ENCODE peak calls at places on chromosomes 13 and 19, in eight cellular contexts. F is neuronal stem cell, Q is brain microvascular endothelial cell, Y is Peyer's patch, R is OCI-LY7, Z is transverse colon, V is AG10803, G is thoracic aorta. K is an unnamed sample.

GRCh38 chr13:113413898-113414282 is 39.4 kb downstream of the ADPRHL1 start:
- DNase-seq in Y (no peak), Q (no peak), F (no peak), R (no peak), Z (peak), V (peak), G (peak), K (no peak)

GRCh38 chr19:10270180-10270615 is 722 bp upstream of the ICAM1 start:
- DNase-seq in G (no peak), F (no peak), Z (peak), V (no peak), Q (no peak), Y (peak), R (no peak), K (no peak)

GRCh38 chr19:47429140-47429793 is 9.9 kb upstream of the MEIS3 start:
- DNase-seq in V (no peak), R (no peak), Q (no peak), G (no peak), Y (no peak), Z (no peak), F (no peak), K (no peak)

GRCh38 chr13:27635256-27635655 is 13.6 kb downstream of the POLR1D start:
- DNase-seq in F (no peak), Y (no peak), Q (no peak), Z (no peak), V (no peak), G (no peak), R (no peak), K (no peak)

GRCh38 chr19:29271341-29271740 is 58.4 kb upstream of the UQCRFS1 start:
- DNase-seq in R (no peak), G (no peak), Q (no peak), V (no peak), Y (no peak), F (no peak), Z (no peak), K (no peak)

GRCh38 chr19:13795595-13796300 is 505 bp downstream of the ZSWIM4 start:
- DNase-seq in Q (no peak), Z (no peak), G (no peak), V (peak), R (no peak), Y (no peak), F (no peak), K (no peak)

GRCh38 chr19:31220540-31220939 is 128.7 kb downstream of the TSHZ3 start:
- DNase-seq in Y (peak), Z (no peak), V (no peak), F (no peak), R (peak), Q (no peak), G (no peak), K (peak)

GRCh38 chr13:93039131-93039530 is 187.5 kb upstream of the GPC6 start:
- DNase-seq in V (peak), F (no peak), Y (no peak), R (no peak), Z (no peak), Q (peak), G (no peak), K (no peak)

GRCh38 chr19:5345895-5346386 is 5.3 kb upstream of the PTPRS start:
- DNase-seq in G (no peak), Q (peak), F (no peak), V (peak), Y (no peak), Z (no peak), R (no peak), K (no peak)

GRCh38 chr19:15421726-15422260 is 3.0 kb upstream of the AKAP8L start:
- DNase-seq in Y (no peak), G (no peak), Q (no peak), Z (no peak), V (no peak), F (no peak), R (no peak), K (no peak)

GRCh38 chr19:55398200-55398947 is 9.2 kb downstream of the UBE2S start:
- DNase-seq in Z (no peak), R (no peak), G (no peak), Q (no peak), F (no peak), V (no peak), Y (no peak), K (no peak)

GRCh38 chr13:97975851-97976550 is 22.5 kb downstream of the IPO5 start:
- DNase-seq in Q (peak), F (peak), Z (peak), V (peak), G (peak), Y (peak), R (peak), K (peak)

GRCh38 chr13:113616991-113617749 is 32.6 kb downstream of the TFDP1 start:
- DNase-seq in Z (no peak), V (no peak), G (no peak), R (no peak), F (peak), Y (no peak), Q (peak), K (no peak)

GRCh38 chr13:78608705-78609463 is 5.5 kb upstream of the POU4F1 start:
- DNase-seq in F (peak), Y (no peak), Q (no peak), V (no peak), G (no peak), R (no peak), Z (no peak), K (no peak)

GRCh38 chr13:38905861-38906260 is 84.8 kb downstream of the STOML3 start:
- DNase-seq in Z (no peak), Q (no peak), Y (no peak), G (no peak), V (no peak), R (no peak), F (no peak), K (no peak)

DNA sequence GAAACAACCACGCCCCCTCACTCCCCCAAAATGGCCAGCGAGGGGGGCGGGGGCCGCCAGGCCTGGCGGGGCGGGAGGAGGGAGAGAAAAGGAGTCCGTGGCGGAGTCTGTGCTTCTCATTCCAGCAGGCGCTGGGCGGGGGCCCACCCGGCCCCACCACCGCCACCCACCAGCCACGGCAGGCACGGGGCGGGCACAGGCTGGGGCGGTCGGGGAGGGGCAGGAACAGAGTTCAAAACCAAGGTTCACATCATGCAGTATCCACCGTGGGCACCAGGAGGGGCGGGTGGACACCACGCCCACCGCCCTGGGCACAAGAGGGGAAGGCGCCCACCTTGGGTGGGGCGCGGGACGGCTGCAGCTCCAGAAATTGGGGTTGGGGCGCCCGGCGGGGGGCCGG is 12.8 kb downstream of the DPF1 start:
- DNase-seq in Y (no peak), F (peak), R (no peak), V (no peak), Z (no peak), G (no peak), Q (no peak), K (no peak)
- H3K4me3 ChIP-seq in Y (no peak), F (peak), R (no peak), V (no peak), Z (no peak), G (peak), Q (no peak), K (no peak)

DNA sequence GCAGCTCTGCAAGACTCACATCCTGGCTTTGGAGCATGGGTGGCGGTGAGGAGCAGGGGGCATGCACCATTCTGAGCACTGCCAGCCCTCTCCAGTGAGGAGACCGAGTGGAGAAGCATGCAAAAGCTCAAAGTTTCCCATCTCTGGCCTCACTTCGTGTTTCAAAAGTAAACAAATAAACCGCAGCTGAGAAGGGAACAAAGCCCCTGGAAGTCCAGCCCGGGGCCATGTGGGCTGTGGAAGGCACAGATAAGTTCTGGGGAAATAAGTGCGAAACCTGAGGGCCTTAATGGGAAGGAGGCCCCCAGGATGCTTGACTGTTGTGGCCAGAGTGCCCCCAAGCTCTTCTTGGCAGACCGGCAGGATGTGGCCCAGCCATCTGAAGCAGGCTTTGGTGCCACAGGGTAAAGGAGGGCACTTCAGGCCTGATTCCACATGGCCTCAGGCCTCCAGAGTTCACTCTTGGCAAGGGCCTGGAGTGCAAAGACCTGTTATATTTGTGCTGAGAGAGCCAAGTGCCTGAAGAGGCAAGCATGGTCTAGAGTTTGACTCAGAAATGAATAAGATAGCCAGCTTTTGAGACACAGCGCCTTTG is 1.2 kb downstream of the MEDAG start:
- DNase-seq in F (no peak), V (peak), G (no peak), R (no peak), Z (no peak), Y (no peak), Q (no peak), K (no peak)
- H3K4me3 ChIP-seq in F (no peak), V (peak), G (peak), R (no peak), Z (peak), Y (peak), Q (peak), K (no peak)

GRCh38 chr13:61414136-61414535 is 1.5 kb downstream of the PCDH20 start:
- DNase-seq in Q (no peak), F (no peak), V (no peak), Y (no peak), G (no peak), R (no peak), Z (no peak), K (no peak)

GRCh38 chr13:61415749-61416148 is at the start of gene PCDH20:
- DNase-seq in Y (no peak), Q (no peak), G (no peak), F (no peak), R (no peak), Z (no peak), V (no peak), K (no peak)

GRCh38 chr13:61417171-61417570 is 1.5 kb upstream of the PCDH20 start:
- DNase-seq in G (no peak), Z (no peak), Y (no peak), R (no peak), F (no peak), Q (no peak), V (no peak), K (no peak)

GRCh38 chr13:61413572-61413971 is 2.1 kb downstream of the PCDH20 start:
- DNase-seq in Q (no peak), V (no peak), Z (no peak), Y (no peak), G (no peak), R (no peak), F (peak), K (no peak)

GRCh38 chr13:61414686-61415664 is 674 bp downstream of the PCDH20 start:
- DNase-seq in Y (peak), Z (peak), R (no peak), G (no peak), Q (no peak), F (peak), V (no peak), K (no peak)
- H3K4me3 ChIP-seq in Y (no peak), Z (peak), R (no peak), G (peak), Q (peak), F (peak), V (no peak), K (no peak)

GRCh38 chr13:30020726-30021312 is 170.4 kb upstream of the UBL3 start:
- DNase-seq in Q (no peak), G (no peak), F (no peak), Y (no peak), V (peak), R (no peak), Z (no peak), K (no peak)
- H3K4me3 ChIP-seq in Q (no peak), G (no peak), F (no peak), Y (no peak), V (no peak), R (no peak), Z (no peak), K (no peak)

GRCh38 chr19:1929051-1929742 is 11.8 kb upstream of the CSNK1G2 start:
- DNase-seq in Q (peak), V (peak), Y (peak), G (no peak), F (peak), Z (peak), R (peak), K (peak)
- H3K4me3 ChIP-seq in Q (peak), V (peak), Y (peak), G (peak), F (no peak), Z (peak), R (peak), K (peak)

GRCh38 chr19:41861846-41862245 is 1.8 kb downstream of the RPS19 start:
- DNase-seq in F (no peak), Q (no peak), Z (no peak), R (no peak), Y (no peak), G (no peak), V (no peak), K (no peak)

GRCh38 chr19:41862445-41862986 is 2.5 kb downstream of the RPS19 start:
- DNase-seq in Z (no peak), V (no peak), G (no peak), Y (no peak), Q (no peak), F (no peak), R (no peak), K (no peak)

GRCh38 chr19:41864374-41864773 is 4.3 kb downstream of the RPS19 start:
- DNase-seq in R (no peak), V (no peak), Q (no peak), Y (no peak), G (no peak), F (no peak), Z (no peak), K (no peak)

GRCh38 chr19:41861098-41861768 is 1.2 kb downstream of the RPS19 start:
- DNase-seq in V (peak), Q (no peak), R (peak), Y (no peak), Z (no peak), G (no peak), F (no peak), K (no peak)

DNA sequence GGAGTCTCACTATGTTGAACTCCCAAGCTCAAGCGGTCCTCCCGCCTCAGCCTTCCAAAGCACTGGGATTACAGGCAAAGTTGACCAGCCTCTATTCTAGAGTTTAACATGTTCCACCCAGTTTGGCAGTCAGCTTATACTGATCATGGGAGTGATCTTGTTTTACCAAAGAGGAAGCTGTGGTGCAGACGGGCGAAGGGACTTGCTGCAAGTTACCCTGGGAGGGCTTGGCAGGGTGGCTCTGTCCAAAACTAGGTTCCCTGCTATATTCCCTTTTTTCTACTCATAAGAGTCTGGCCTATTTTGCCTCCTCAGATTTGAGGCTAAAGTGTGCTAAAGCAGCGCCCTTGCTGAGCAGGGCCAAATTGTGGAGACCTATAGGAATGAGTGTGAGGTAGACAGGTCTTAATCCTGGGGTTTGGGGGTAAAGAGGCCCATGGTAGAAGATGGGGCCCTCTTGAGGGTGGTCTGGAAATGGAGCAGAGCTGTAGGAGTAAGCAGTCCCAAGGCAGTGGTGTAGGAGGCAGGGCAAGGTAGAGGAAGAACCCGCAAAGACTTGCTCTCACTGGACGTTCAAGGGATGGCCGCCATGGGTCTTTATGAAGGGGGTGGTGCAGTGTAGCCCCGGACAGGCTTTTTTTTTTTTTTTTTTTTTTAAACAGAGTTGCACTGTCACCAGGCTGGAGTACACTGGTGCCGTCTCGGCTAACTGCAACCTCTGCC is 3.3 kb downstream of the RPS19 start:
- DNase-seq in Y (no peak), Q (no peak), V (no peak), Z (no peak), G (no peak), F (no peak), R (no peak), K (no peak)
- H3K4me3 ChIP-seq in Y (no peak), Q (no peak), V (no peak), Z (no peak), G (no peak), F (no peak), R (peak), K (no peak)

GRCh38 chr19:44753932-44754742 is 5.6 kb downstream of the BCL3 start:
- DNase-seq in V (peak), Z (peak), F (no peak), Q (peak), R (peak), Y (peak), G (peak), K (no peak)
- H3K4me3 ChIP-seq in V (peak), Z (peak), F (no peak), Q (peak), R (peak), Y (peak), G (peak), K (peak)